ENCODE peak calls at places on chromosome 20, in five cellular contexts. E, Y, Z, T and L are unnamed samples.
A peak's percentile ranks its signal among the peaks of the same experiment; 100 is the strongest.

GRCh38 chr20:61601853-61602252 is 349.8 kb downstream of the CDH4 start:
- DNase-seq in T (no peak), E (no peak), Z (no peak), Y (no peak), L (no peak)

GRCh38 chr20:5065489-5066383 is 54.0 kb downstream of the PCNA start:
- DNase-seq in Y (no peak), E (no peak), T (peak; percentile 77), Z (peak; percentile 89), L (peak; percentile 86)

GRCh38 chr20:45041464-45042337 is 59.2 kb downstream of the KCNS1 start:
- DNase-seq in Z (no peak), T (no peak), Y (no peak), E (no peak), L (no peak)

GRCh38 chr20:50085481-50086365 is 27.2 kb downstream of the UBE2V1 start:
- DNase-seq in T (peak; percentile 38), Z (peak; percentile 51), Y (peak; percentile 60), E (peak; percentile 85), L (peak; percentile 60)

GRCh38 chr20:9996944-9997343 is 37.8 kb upstream of the ANKEF1 start:
- DNase-seq in T (no peak), Z (no peak), Y (no peak), E (no peak), L (no peak)

GRCh38 chr20:60009826-60010616 is 51.8 kb downstream of the CDH26 start:
- DNase-seq in T (no peak), E (peak; percentile 72), Z (no peak), Y (peak; percentile 16), L (no peak)

GRCh38 chr20:25534845-25535244 is 50.5 kb downstream of the NINL start:
- DNase-seq in E (no peak), Y (no peak), T (no peak), Z (no peak), L (no peak)

GRCh38 chr20:2617099-2617714 is 35.2 kb upstream of the NOP56 start:
- DNase-seq in E (no peak), T (no peak), Z (no peak), Y (no peak), L (no peak)

GRCh38 chr20:34628026-34628425 is 48.9 kb downstream of the PIGU start:
- DNase-seq in E (no peak), T (no peak), Y (no peak), Z (no peak), L (no peak)

GRCh38 chr20:59042151-59042795 is at the start of gene PRELID3B:
- DNase-seq in Y (no peak), T (no peak), Z (no peak), E (peak; percentile 57), L (no peak)

GRCh38 chr20:23116301-23117089 is 30.4 kb upstream of the CD93 start:
- DNase-seq in Z (no peak), Y (no peak), E (no peak), T (no peak), L (no peak)

GRCh38 chr20:38337561-38338140 is 8.6 kb upstream of the LBP start:
- DNase-seq in Y (no peak), Z (no peak), T (peak; percentile 58), E (peak; percentile 89), L (no peak)

GRCh38 chr20:49276201-49276894 is 1.5 kb downstream of the ZNFX1 start:
- DNase-seq in Z (peak; percentile 40), E (no peak), T (no peak), Y (peak; percentile 81), L (no peak)

GRCh38 chr20:53245581-53245980 is 273.4 kb downstream of the TSHZ2 start:
- DNase-seq in Y (no peak), E (no peak), T (no peak), Z (no peak), L (no peak)

GRCh38 chr20:45337367-45338120 is 10.7 kb downstream of the SDC4 start:
- DNase-seq in E (no peak), Z (peak; percentile 66), T (peak; percentile 65), Y (no peak), L (peak; percentile 83)

GRCh38 chr20:12113468-12114371 is 196.0 kb downstream of the BTBD3 start:
- DNase-seq in E (no peak), T (no peak), Z (peak; percentile 43), Y (no peak), L (peak; percentile 22)

GRCh38 chr20:63706852-63707557 is 771 bp downstream of the ARFRP1 start:
- DNase-seq in Z (no peak), T (peak; percentile 73), Y (no peak), E (peak; percentile 59), L (no peak)

GRCh38 chr20:5735845-5736530 is 14.2 kb upstream of the SHLD1 start:
- DNase-seq in E (peak; percentile 11), Z (no peak), T (no peak), Y (no peak), L (no peak)

GRCh38 chr20:62839816-62840215 is 21.8 kb downstream of the TCFL5 start:
- DNase-seq in Y (no peak), E (no peak), T (no peak), Z (no peak), L (no peak)

GRCh38 chr20:61909028-61909427 is 156.7 kb downstream of the TAF4 start:
- DNase-seq in Y (no peak), E (no peak), Z (no peak), T (no peak), L (no peak)

GRCh38 chr20:55269913-55270312 is 735.4 kb downstream of the CBLN4 start:
- DNase-seq in Y (no peak), Z (no peak), E (no peak), T (no peak), L (peak; percentile 6)

GRCh38 chr20:46698788-46699187 is 9.5 kb upstream of the TP53RK start:
- DNase-seq in E (no peak), Y (no peak), Z (no peak), T (no peak), L (no peak)

GRCh38 chr20:24544371-24544770 is 74.9 kb downstream of the SYNDIG1 start:
- DNase-seq in E (no peak), Y (no peak), T (no peak), Z (no peak), L (no peak)

GRCh38 chr20:62568045-62568389 is 74.3 kb upstream of the SLCO4A1 start:
- DNase-seq in Z (no peak), T (no peak), E (no peak), Y (no peak), L (no peak)

GRCh38 chr20:34980543-34981213 is 25.0 kb downstream of the MYH7B start:
- DNase-seq in Z (no peak), E (peak; percentile 32), Y (no peak), T (peak; percentile 15), L (no peak)

GRCh38 chr20:43096471-43096870 is 93.2 kb downstream of the PTPRT start:
- DNase-seq in E (peak; percentile 25), Y (no peak), T (no peak), Z (no peak), L (no peak)

GRCh38 chr20:25461281-25461650 is 53.8 kb downstream of the GINS1 start:
- DNase-seq in Z (no peak), T (no peak), E (no peak), Y (no peak), L (no peak)

GRCh38 chr20:5863040-5863811 is 87.1 kb downstream of the TRMT6 start:
- DNase-seq in Y (no peak), Z (peak; percentile 53), E (no peak), T (no peak), L (no peak)

GRCh38 chr20:11178946-11179654 is 505.3 kb upstream of the JAG1 start:
- DNase-seq in T (no peak), Z (no peak), Y (no peak), E (peak; percentile 50), L (no peak)

GRCh38 chr20:35395728-35396127 is 16.0 kb downstream of the UQCC1 start:
- DNase-seq in E (no peak), Y (no peak), T (no peak), Z (peak; percentile 31), L (peak; percentile 36)

GRCh38 chr20:17895641-17896246 is 72.8 kb downstream of the SNX5 start:
- DNase-seq in E (no peak), Z (no peak), T (peak; percentile 65), Y (no peak), L (no peak)

GRCh38 chr20:3471397-3472021 is 691 bp downstream of the ATRN start:
- DNase-seq in Z (no peak), T (peak; percentile 52), Y (no peak), E (peak; percentile 25), L (no peak)

GRCh38 chr20:35641743-35642142 is 23.0 kb downstream of the CPNE1 start:
- DNase-seq in T (no peak), Z (no peak), E (no peak), Y (no peak), L (no peak)

GRCh38 chr20:59258103-59258705 is 42.2 kb upstream of the EDN3 start:
- DNase-seq in E (no peak), T (no peak), Y (no peak), Z (no peak), L (no peak)

GRCh38 chr20:49405062-49405683 is 77.3 kb downstream of the KCNB1 start:
- DNase-seq in E (peak; percentile 31), T (no peak), Z (no peak), Y (no peak), L (no peak)

GRCh38 chr20:12729326-12729725 is 279.4 kb upstream of the SPTLC3 start:
- DNase-seq in E (no peak), T (no peak), Y (no peak), Z (no peak), L (no peak)

GRCh38 chr20:2101057-2101934 is at the start of gene STK35:
- DNase-seq in Y (peak; percentile 65), E (no peak), T (peak; percentile 92), Z (no peak), L (peak; percentile 59)

GRCh38 chr20:34637245-34638185 is 39.4 kb downstream of the PIGU start:
- DNase-seq in E (no peak), T (peak; percentile 23), Y (no peak), Z (peak; percentile 76), L (no peak)